ENCODE peak calls at places on chromosomes 13 and 19, in eight cellular contexts. One of them, this sample, is unnamed.

GRCh38 chr19:46803555-46803954 is 15.2 kb upstream of the SLC1A5 start:
- DNase-seq in stimulated activated CD4-positive, alpha-beta T cell treated with anti-CD3 and anti-CD28 coated beads, Interleukin-1b, Interleukin-23, amount 100 ng/mL, for 24 hours: no peak
- DNase-seq in heart right ventricle: no peak
- DNase-seq in fibroblast of pulmonary artery: no peak
- DNase-seq in NCI-H345: no peak
- DNase-seq in CD8-positive, alpha-beta memory T cell: no peak
- DNase-seq in stimulated activated CD8-positive, alpha-beta memory T cell treated with anti-CD3 and anti-CD28 coated beads, Interleukin-12 subunit alpha, Interleukin-12 subunit beta, amount 100 ng/mL, for 1 hour: no peak
- DNase-seq in keratinocyte: no peak
- DNase-seq in this sample: no peak

GRCh38 chr13:46546084-46546786 is 6.7 kb upstream of the LRCH1 start:
- DNase-seq in stimulated activated CD4-positive, alpha-beta T cell treated with anti-CD3 and anti-CD28 coated beads, Interleukin-1b, Interleukin-23, amount 100 ng/mL, for 24 hours: no peak
- DNase-seq in heart right ventricle: no peak
- DNase-seq in fibroblast of pulmonary artery: no peak
- DNase-seq in NCI-H345: no peak
- DNase-seq in CD8-positive, alpha-beta memory T cell: no peak
- DNase-seq in stimulated activated CD8-positive, alpha-beta memory T cell treated with anti-CD3 and anti-CD28 coated beads, Interleukin-12 subunit alpha, Interleukin-12 subunit beta, amount 100 ng/mL, for 1 hour: no peak
- DNase-seq in keratinocyte: no peak
- DNase-seq in this sample: no peak

GRCh38 chr13:101127741-101128353 is 288.5 kb downstream of the NALCN start:
- DNase-seq in stimulated activated CD4-positive, alpha-beta T cell treated with anti-CD3 and anti-CD28 coated beads, Interleukin-1b, Interleukin-23, amount 100 ng/mL, for 24 hours: no peak
- DNase-seq in heart right ventricle: no peak
- DNase-seq in fibroblast of pulmonary artery: peak
- DNase-seq in NCI-H345: peak
- DNase-seq in CD8-positive, alpha-beta memory T cell: no peak
- DNase-seq in stimulated activated CD8-positive, alpha-beta memory T cell treated with anti-CD3 and anti-CD28 coated beads, Interleukin-12 subunit alpha, Interleukin-12 subunit beta, amount 100 ng/mL, for 1 hour: no peak
- DNase-seq in keratinocyte: no peak
- DNase-seq in this sample: peak

GRCh38 chr19:16970821-16971220 is 55.8 kb downstream of the CPAMD8 start:
- DNase-seq in stimulated activated CD4-positive, alpha-beta T cell treated with anti-CD3 and anti-CD28 coated beads, Interleukin-1b, Interleukin-23, amount 100 ng/mL, for 24 hours: no peak
- DNase-seq in heart right ventricle: no peak
- DNase-seq in fibroblast of pulmonary artery: no peak
- DNase-seq in NCI-H345: no peak
- DNase-seq in CD8-positive, alpha-beta memory T cell: no peak
- DNase-seq in stimulated activated CD8-positive, alpha-beta memory T cell treated with anti-CD3 and anti-CD28 coated beads, Interleukin-12 subunit alpha, Interleukin-12 subunit beta, amount 100 ng/mL, for 1 hour: no peak
- DNase-seq in keratinocyte: no peak
- DNase-seq in this sample: no peak

GRCh38 chr13:40982772-40983171 is 36.3 kb downstream of the ELF1 start:
- DNase-seq in stimulated activated CD4-positive, alpha-beta T cell treated with anti-CD3 and anti-CD28 coated beads, Interleukin-1b, Interleukin-23, amount 100 ng/mL, for 24 hours: no peak
- DNase-seq in heart right ventricle: peak
- DNase-seq in fibroblast of pulmonary artery: peak
- DNase-seq in NCI-H345: no peak
- DNase-seq in CD8-positive, alpha-beta memory T cell: no peak
- DNase-seq in stimulated activated CD8-positive, alpha-beta memory T cell treated with anti-CD3 and anti-CD28 coated beads, Interleukin-12 subunit alpha, Interleukin-12 subunit beta, amount 100 ng/mL, for 1 hour: peak
- DNase-seq in keratinocyte: no peak
- DNase-seq in this sample: no peak

GRCh38 chr13:87234981-87235380 is 436.2 kb upstream of the SLITRK5 start:
- DNase-seq in stimulated activated CD4-positive, alpha-beta T cell treated with anti-CD3 and anti-CD28 coated beads, Interleukin-1b, Interleukin-23, amount 100 ng/mL, for 24 hours: no peak
- DNase-seq in heart right ventricle: no peak
- DNase-seq in fibroblast of pulmonary artery: peak
- DNase-seq in NCI-H345: no peak
- DNase-seq in CD8-positive, alpha-beta memory T cell: no peak
- DNase-seq in stimulated activated CD8-positive, alpha-beta memory T cell treated with anti-CD3 and anti-CD28 coated beads, Interleukin-12 subunit alpha, Interleukin-12 subunit beta, amount 100 ng/mL, for 1 hour: no peak
- DNase-seq in keratinocyte: no peak
- DNase-seq in this sample: no peak

GRCh38 chr19:51505904-51506303 is 4.3 kb upstream of the SIGLEC12 start:
- DNase-seq in stimulated activated CD4-positive, alpha-beta T cell treated with anti-CD3 and anti-CD28 coated beads, Interleukin-1b, Interleukin-23, amount 100 ng/mL, for 24 hours: no peak
- DNase-seq in heart right ventricle: no peak
- DNase-seq in fibroblast of pulmonary artery: no peak
- DNase-seq in NCI-H345: no peak
- DNase-seq in CD8-positive, alpha-beta memory T cell: no peak
- DNase-seq in stimulated activated CD8-positive, alpha-beta memory T cell treated with anti-CD3 and anti-CD28 coated beads, Interleukin-12 subunit alpha, Interleukin-12 subunit beta, amount 100 ng/mL, for 1 hour: no peak
- DNase-seq in keratinocyte: no peak
- DNase-seq in this sample: no peak

GRCh38 chr13:25232937-25233515 is 54.3 kb downstream of the MTMR6 start:
- DNase-seq in stimulated activated CD4-positive, alpha-beta T cell treated with anti-CD3 and anti-CD28 coated beads, Interleukin-1b, Interleukin-23, amount 100 ng/mL, for 24 hours: no peak
- DNase-seq in heart right ventricle: no peak
- DNase-seq in fibroblast of pulmonary artery: peak
- DNase-seq in NCI-H345: peak
- DNase-seq in CD8-positive, alpha-beta memory T cell: no peak
- DNase-seq in stimulated activated CD8-positive, alpha-beta memory T cell treated with anti-CD3 and anti-CD28 coated beads, Interleukin-12 subunit alpha, Interleukin-12 subunit beta, amount 100 ng/mL, for 1 hour: no peak
- DNase-seq in keratinocyte: no peak
- DNase-seq in this sample: peak

GRCh38 chr13:101300531-101300930 is 115.8 kb downstream of the NALCN start:
- DNase-seq in stimulated activated CD4-positive, alpha-beta T cell treated with anti-CD3 and anti-CD28 coated beads, Interleukin-1b, Interleukin-23, amount 100 ng/mL, for 24 hours: no peak
- DNase-seq in heart right ventricle: no peak
- DNase-seq in fibroblast of pulmonary artery: no peak
- DNase-seq in NCI-H345: no peak
- DNase-seq in CD8-positive, alpha-beta memory T cell: no peak
- DNase-seq in stimulated activated CD8-positive, alpha-beta memory T cell treated with anti-CD3 and anti-CD28 coated beads, Interleukin-12 subunit alpha, Interleukin-12 subunit beta, amount 100 ng/mL, for 1 hour: no peak
- DNase-seq in keratinocyte: no peak
- DNase-seq in this sample: no peak

GRCh38 chr13:38763446-38764381 is 76.8 kb downstream of the FREM2 start:
- DNase-seq in stimulated activated CD4-positive, alpha-beta T cell treated with anti-CD3 and anti-CD28 coated beads, Interleukin-1b, Interleukin-23, amount 100 ng/mL, for 24 hours: no peak
- DNase-seq in heart right ventricle: no peak
- DNase-seq in fibroblast of pulmonary artery: peak
- DNase-seq in NCI-H345: peak
- DNase-seq in CD8-positive, alpha-beta memory T cell: no peak
- DNase-seq in stimulated activated CD8-positive, alpha-beta memory T cell treated with anti-CD3 and anti-CD28 coated beads, Interleukin-12 subunit alpha, Interleukin-12 subunit beta, amount 100 ng/mL, for 1 hour: no peak
- DNase-seq in keratinocyte: no peak
- DNase-seq in this sample: peak

GRCh38 chr19:29850482-29850881 is 38.7 kb downstream of the CCNE1 start:
- DNase-seq in stimulated activated CD4-positive, alpha-beta T cell treated with anti-CD3 and anti-CD28 coated beads, Interleukin-1b, Interleukin-23, amount 100 ng/mL, for 24 hours: no peak
- DNase-seq in heart right ventricle: no peak
- DNase-seq in fibroblast of pulmonary artery: no peak
- DNase-seq in NCI-H345: no peak
- DNase-seq in CD8-positive, alpha-beta memory T cell: no peak
- DNase-seq in stimulated activated CD8-positive, alpha-beta memory T cell treated with anti-CD3 and anti-CD28 coated beads, Interleukin-12 subunit alpha, Interleukin-12 subunit beta, amount 100 ng/mL, for 1 hour: no peak
- DNase-seq in keratinocyte: no peak
- DNase-seq in this sample: no peak

GRCh38 chr19:11539495-11540365 is 1.1 kb downstream of the CNN1 start:
- DNase-seq in stimulated activated CD4-positive, alpha-beta T cell treated with anti-CD3 and anti-CD28 coated beads, Interleukin-1b, Interleukin-23, amount 100 ng/mL, for 24 hours: no peak
- DNase-seq in heart right ventricle: peak
- DNase-seq in fibroblast of pulmonary artery: peak
- DNase-seq in NCI-H345: no peak
- DNase-seq in CD8-positive, alpha-beta memory T cell: no peak
- DNase-seq in stimulated activated CD8-positive, alpha-beta memory T cell treated with anti-CD3 and anti-CD28 coated beads, Interleukin-12 subunit alpha, Interleukin-12 subunit beta, amount 100 ng/mL, for 1 hour: no peak
- DNase-seq in keratinocyte: no peak
- DNase-seq in this sample: no peak

GRCh38 chr19:3642987-3643386 is 16.4 kb upstream of the CACTIN start:
- DNase-seq in stimulated activated CD4-positive, alpha-beta T cell treated with anti-CD3 and anti-CD28 coated beads, Interleukin-1b, Interleukin-23, amount 100 ng/mL, for 24 hours: no peak
- DNase-seq in heart right ventricle: no peak
- DNase-seq in fibroblast of pulmonary artery: no peak
- DNase-seq in NCI-H345: no peak
- DNase-seq in CD8-positive, alpha-beta memory T cell: no peak
- DNase-seq in stimulated activated CD8-positive, alpha-beta memory T cell treated with anti-CD3 and anti-CD28 coated beads, Interleukin-12 subunit alpha, Interleukin-12 subunit beta, amount 100 ng/mL, for 1 hour: no peak
- DNase-seq in keratinocyte: no peak
- DNase-seq in this sample: no peak

GRCh38 chr13:56187331-56187730 is 953.4 kb upstream of the PRR20A start:
- DNase-seq in stimulated activated CD4-positive, alpha-beta T cell treated with anti-CD3 and anti-CD28 coated beads, Interleukin-1b, Interleukin-23, amount 100 ng/mL, for 24 hours: no peak
- DNase-seq in heart right ventricle: no peak
- DNase-seq in fibroblast of pulmonary artery: no peak
- DNase-seq in NCI-H345: no peak
- DNase-seq in CD8-positive, alpha-beta memory T cell: no peak
- DNase-seq in stimulated activated CD8-positive, alpha-beta memory T cell treated with anti-CD3 and anti-CD28 coated beads, Interleukin-12 subunit alpha, Interleukin-12 subunit beta, amount 100 ng/mL, for 1 hour: no peak
- DNase-seq in keratinocyte: no peak
- DNase-seq in this sample: no peak

GRCh38 chr13:67036694-67037093 is 193.4 kb downstream of the PCDH9 start:
- DNase-seq in stimulated activated CD4-positive, alpha-beta T cell treated with anti-CD3 and anti-CD28 coated beads, Interleukin-1b, Interleukin-23, amount 100 ng/mL, for 24 hours: no peak
- DNase-seq in heart right ventricle: no peak
- DNase-seq in fibroblast of pulmonary artery: no peak
- DNase-seq in NCI-H345: no peak
- DNase-seq in CD8-positive, alpha-beta memory T cell: no peak
- DNase-seq in stimulated activated CD8-positive, alpha-beta memory T cell treated with anti-CD3 and anti-CD28 coated beads, Interleukin-12 subunit alpha, Interleukin-12 subunit beta, amount 100 ng/mL, for 1 hour: no peak
- DNase-seq in keratinocyte: no peak
- DNase-seq in this sample: no peak

GRCh38 chr19:17441241-17442135 is 7.0 kb downstream of the TMEM221 start:
- DNase-seq in stimulated activated CD4-positive, alpha-beta T cell treated with anti-CD3 and anti-CD28 coated beads, Interleukin-1b, Interleukin-23, amount 100 ng/mL, for 24 hours: no peak
- DNase-seq in heart right ventricle: no peak
- DNase-seq in fibroblast of pulmonary artery: peak
- DNase-seq in NCI-H345: no peak
- DNase-seq in CD8-positive, alpha-beta memory T cell: no peak
- DNase-seq in stimulated activated CD8-positive, alpha-beta memory T cell treated with anti-CD3 and anti-CD28 coated beads, Interleukin-12 subunit alpha, Interleukin-12 subunit beta, amount 100 ng/mL, for 1 hour: no peak
- DNase-seq in keratinocyte: no peak
- DNase-seq in this sample: peak

GRCh38 chr13:107185889-107186288 is 618.0 kb upstream of the ARGLU1 start:
- DNase-seq in stimulated activated CD4-positive, alpha-beta T cell treated with anti-CD3 and anti-CD28 coated beads, Interleukin-1b, Interleukin-23, amount 100 ng/mL, for 24 hours: no peak
- DNase-seq in heart right ventricle: no peak
- DNase-seq in fibroblast of pulmonary artery: peak
- DNase-seq in NCI-H345: no peak
- DNase-seq in CD8-positive, alpha-beta memory T cell: no peak
- DNase-seq in stimulated activated CD8-positive, alpha-beta memory T cell treated with anti-CD3 and anti-CD28 coated beads, Interleukin-12 subunit alpha, Interleukin-12 subunit beta, amount 100 ng/mL, for 1 hour: no peak
- DNase-seq in keratinocyte: no peak
- DNase-seq in this sample: no peak

GRCh38 chr13:108948269-108948671 is 318.9 kb downstream of the MYO16 start:
- DNase-seq in stimulated activated CD4-positive, alpha-beta T cell treated with anti-CD3 and anti-CD28 coated beads, Interleukin-1b, Interleukin-23, amount 100 ng/mL, for 24 hours: no peak
- DNase-seq in heart right ventricle: no peak
- DNase-seq in fibroblast of pulmonary artery: no peak
- DNase-seq in NCI-H345: peak
- DNase-seq in CD8-positive, alpha-beta memory T cell: no peak
- DNase-seq in stimulated activated CD8-positive, alpha-beta memory T cell treated with anti-CD3 and anti-CD28 coated beads, Interleukin-12 subunit alpha, Interleukin-12 subunit beta, amount 100 ng/mL, for 1 hour: no peak
- DNase-seq in keratinocyte: no peak
- DNase-seq in this sample: no peak

GRCh38 chr19:19402656-19403372 is 2.7 kb upstream of the GATAD2A start:
- DNase-seq in stimulated activated CD4-positive, alpha-beta T cell treated with anti-CD3 and anti-CD28 coated beads, Interleukin-1b, Interleukin-23, amount 100 ng/mL, for 24 hours: no peak
- DNase-seq in heart right ventricle: no peak
- DNase-seq in fibroblast of pulmonary artery: peak
- DNase-seq in NCI-H345: no peak
- DNase-seq in CD8-positive, alpha-beta memory T cell: no peak
- DNase-seq in stimulated activated CD8-positive, alpha-beta memory T cell treated with anti-CD3 and anti-CD28 coated beads, Interleukin-12 subunit alpha, Interleukin-12 subunit beta, amount 100 ng/mL, for 1 hour: no peak
- DNase-seq in keratinocyte: no peak
- DNase-seq in this sample: peak

GRCh38 chr19:47445937-47446402 is 25.7 kb downstream of the SLC8A2 start:
- DNase-seq in stimulated activated CD4-positive, alpha-beta T cell treated with anti-CD3 and anti-CD28 coated beads, Interleukin-1b, Interleukin-23, amount 100 ng/mL, for 24 hours: no peak
- DNase-seq in heart right ventricle: no peak
- DNase-seq in fibroblast of pulmonary artery: peak
- DNase-seq in NCI-H345: peak
- DNase-seq in CD8-positive, alpha-beta memory T cell: peak
- DNase-seq in stimulated activated CD8-positive, alpha-beta memory T cell treated with anti-CD3 and anti-CD28 coated beads, Interleukin-12 subunit alpha, Interleukin-12 subunit beta, amount 100 ng/mL, for 1 hour: peak
- DNase-seq in keratinocyte: no peak
- DNase-seq in this sample: peak